ENCODE peak calls at places on chromosomes 6 and 20, in four cellular contexts. K, D, E and O are unnamed samples.

GRCh38 chr6:157270916-157271315 is 52.4 kb downstream of the TMEM242 start:
- DNase-seq in D (no peak), K (no peak), E (no peak), O (no peak)

GRCh38 chr20:43926691-43927090 is 12.0 kb downstream of the TOX2 start:
- DNase-seq in E (no peak), K (no peak), D (no peak), O (no peak)

GRCh38 chr20:13799974-13800373 is 15.1 kb downstream of the NDUFAF5 start:
- DNase-seq in E (no peak), K (no peak), D (no peak), O (no peak)

GRCh38 chr20:62226707-62227590 is 6.9 kb upstream of the HRH3 start:
- DNase-seq in K (no peak), E (no peak), D (no peak), O (no peak)

GRCh38 chr6:127880452-127880851 is 20.4 kb downstream of the THEMIS start:
- DNase-seq in E (no peak), D (no peak), K (no peak), O (no peak)

GRCh38 chr20:32354592-32355416 is 3.3 kb upstream of the ASXL1 start:
- DNase-seq in D (no peak), E (peak; percentile 74), K (peak; percentile 81), O (no peak)

GRCh38 chr6:322205-322930 is 30.1 kb downstream of the DUSP22 start:
- DNase-seq in D (no peak), E (no peak), K (no peak), O (peak; percentile 72)

GRCh38 chr6:35804996-35805736 is at the start of gene LHFPL5:
- DNase-seq in D (peak; percentile 83), E (no peak), K (peak; percentile 41), O (peak; percentile 19)

GRCh38 chr20:39462436-39462835 is 500.3 kb downstream of the DHX35 start:
- DNase-seq in E (no peak), D (no peak), K (no peak), O (no peak)

GRCh38 chr6:133623065-133623464 is 265.8 kb upstream of the TCF21 start:
- DNase-seq in E (no peak), D (no peak), K (peak; percentile 55), O (no peak)

GRCh38 chr6:168711049-168711640 is 270.2 kb downstream of the SMOC2 start:
- DNase-seq in E (no peak), D (no peak), K (peak; percentile 19), O (no peak)

GRCh38 chr6:110951986-110952794 is 6.3 kb upstream of the GTF3C6 start:
- DNase-seq in E (peak; percentile 77), D (no peak), K (peak; percentile 57), O (no peak)

GRCh38 chr20:11876555-11876954 is 41.1 kb upstream of the BTBD3 start:
- DNase-seq in D (no peak), K (no peak), E (no peak), O (no peak)

GRCh38 chr6:156013155-156013554 is 557.5 kb upstream of the NOX3 start:
- DNase-seq in K (no peak), E (no peak), D (no peak), O (no peak)

GRCh38 chr20:3731944-3732326 is 550 bp upstream of the HSPA12B start:
- DNase-seq in K (no peak), D (peak; percentile 46), E (no peak), O (no peak)
- H3K4me2 ChIP-seq in K (no peak overlapping the region), D (no peak overlapping the region), E (no peak overlapping the region), O (no peak overlapping the region)

DNA sequence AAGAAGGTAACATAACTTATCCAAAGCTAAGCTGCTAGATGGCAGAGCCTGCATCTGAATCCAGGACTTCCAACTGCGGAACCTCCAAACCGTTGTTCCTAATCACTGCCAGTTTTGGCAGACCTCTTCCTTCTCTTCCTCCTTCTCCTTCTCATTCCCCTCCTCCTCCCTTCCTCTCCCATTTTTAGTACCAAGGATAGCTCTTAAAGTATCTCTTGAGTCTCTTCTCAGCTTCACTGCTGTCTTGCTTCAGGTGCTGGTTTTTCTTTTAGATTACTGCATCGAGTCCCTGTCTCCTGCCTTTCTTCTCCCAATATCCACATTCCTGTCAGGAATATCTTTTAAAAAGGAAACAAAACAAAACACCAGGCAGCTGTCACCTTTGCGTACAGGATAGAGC is 77.1 kb downstream of the CDYL start:
- DNase-seq in K (peak; percentile 4), D (no peak), E (no peak), O (no peak)
- H4K20me1 ChIP-seq in K (peaks cover 26% of the 10 kb centered on the region), D (no peaks in the 10 kb centered on the region), E (peaks cover 3% of the 10 kb centered on the region), O (peaks cover 7% of the 10 kb centered on the region)

GRCh38 chr20:16802652-16802935 is 54.4 kb downstream of the OTOR start:
- DNase-seq in D (no peak), E (no peak), K (no peak), O (no peak)
- H3K4me2 ChIP-seq in D (no peak overlapping the region), E (no peak overlapping the region), K (no peak overlapping the region), O (no peak overlapping the region)

DNA sequence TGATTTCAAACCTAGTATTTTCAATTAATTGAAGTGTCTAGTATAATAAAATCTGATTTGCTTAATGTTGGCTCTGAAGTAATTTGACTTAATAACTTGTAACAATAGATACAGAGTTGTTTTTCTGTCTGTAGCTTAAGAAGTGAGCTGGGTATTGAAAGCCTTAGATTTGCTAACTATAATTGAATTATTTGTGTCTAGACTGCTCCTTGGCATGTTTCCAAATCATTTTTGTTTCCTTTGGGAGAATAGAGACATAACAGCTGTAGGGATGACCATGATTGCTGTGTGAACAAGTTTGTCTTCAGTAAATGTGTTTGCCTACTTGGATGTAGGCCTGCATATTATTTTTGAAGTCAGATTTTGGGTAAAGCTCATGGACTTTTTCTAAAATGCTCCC is 115.4 kb downstream of the SCAF8 start:
- DNase-seq in D (no peak), E (no peak), K (no peak), O (no peak)
- H4K20me1 ChIP-seq in D (no peaks in the 10 kb centered on the region), E (peaks cover 23% of the 10 kb centered on the region), K (peaks cover 14% of the 10 kb centered on the region), O (no peaks in the 10 kb centered on the region)

GRCh38 chr6:52534363-52534762 is 42.5 kb downstream of the TRAM2 start:
- DNase-seq in K (no peak), E (no peak), D (no peak), O (no peak)
- H3K4me2 ChIP-seq in K (no peak overlapping the region), E (no peak overlapping the region), D (no peak overlapping the region), O (peak overlapping the region; percentile 91)

GRCh38 chr6:12060780-12061619 is 48.9 kb downstream of the HIVEP1 start:
- DNase-seq in K (no peak), D (peak; percentile 88), E (no peak), O (peak; percentile 66)
- H4K20me1 ChIP-seq in K (no peaks in the 10 kb centered on the region), D (no peaks in the 10 kb centered on the region), E (no peaks in the 10 kb centered on the region), O (peaks cover 3% of the 10 kb centered on the region)

DNA sequence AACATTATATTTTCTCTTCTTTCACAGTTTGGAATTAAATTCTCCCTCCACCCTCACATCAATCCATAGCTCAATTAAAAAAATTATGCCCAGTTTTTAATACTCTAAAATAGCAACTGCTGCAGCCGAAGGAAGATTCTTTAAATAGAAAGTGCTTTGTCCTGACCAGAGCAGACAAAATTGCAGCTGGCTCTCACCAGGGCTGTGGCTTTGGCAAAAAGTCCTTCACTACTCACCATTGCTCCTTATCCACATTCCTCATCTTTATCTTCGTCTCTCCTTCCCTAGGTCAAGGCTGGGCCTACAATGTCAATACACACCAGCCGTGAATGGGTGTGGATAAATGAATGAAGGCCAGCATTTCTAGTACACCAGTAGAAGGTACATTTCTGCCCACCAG is 107.9 kb upstream of the VGLL2 start:
- DNase-seq in K (no peak), D (no peak), E (no peak), O (no peak)
- H3K4me2 ChIP-seq in K (no peak overlapping the region), D (no peak overlapping the region), E (no peak overlapping the region), O (no peak overlapping the region)

GRCh38 chr20:37363221-37364012 is 17.5 kb downstream of the SRC start:
- DNase-seq in D (no peak), K (no peak), E (no peak), O (no peak)
- H4K20me1 ChIP-seq in D (no peaks in the 10 kb centered on the region), K (no peaks in the 10 kb centered on the region), E (peaks cover 18% of the 10 kb centered on the region), O (no peaks in the 10 kb centered on the region)

GRCh38 chr6:167707686-167708500 is 118.8 kb upstream of the AFDN start:
- DNase-seq in D (no peak), K (no peak), E (no peak), O (no peak)

GRCh38 chr6:167705211-167705750 is 121.4 kb upstream of the AFDN start:
- DNase-seq in K (no peak), D (no peak), E (no peak), O (no peak)

GRCh38 chr6:167704396-167704801 is 122.3 kb upstream of the AFDN start:
- DNase-seq in D (peak; percentile 20), E (no peak), K (no peak), O (no peak)

GRCh38 chr6:167708501-167709094 is 118.1 kb upstream of the AFDN start:
- DNase-seq in D (no peak), E (no peak), K (no peak), O (no peak)

DNA sequence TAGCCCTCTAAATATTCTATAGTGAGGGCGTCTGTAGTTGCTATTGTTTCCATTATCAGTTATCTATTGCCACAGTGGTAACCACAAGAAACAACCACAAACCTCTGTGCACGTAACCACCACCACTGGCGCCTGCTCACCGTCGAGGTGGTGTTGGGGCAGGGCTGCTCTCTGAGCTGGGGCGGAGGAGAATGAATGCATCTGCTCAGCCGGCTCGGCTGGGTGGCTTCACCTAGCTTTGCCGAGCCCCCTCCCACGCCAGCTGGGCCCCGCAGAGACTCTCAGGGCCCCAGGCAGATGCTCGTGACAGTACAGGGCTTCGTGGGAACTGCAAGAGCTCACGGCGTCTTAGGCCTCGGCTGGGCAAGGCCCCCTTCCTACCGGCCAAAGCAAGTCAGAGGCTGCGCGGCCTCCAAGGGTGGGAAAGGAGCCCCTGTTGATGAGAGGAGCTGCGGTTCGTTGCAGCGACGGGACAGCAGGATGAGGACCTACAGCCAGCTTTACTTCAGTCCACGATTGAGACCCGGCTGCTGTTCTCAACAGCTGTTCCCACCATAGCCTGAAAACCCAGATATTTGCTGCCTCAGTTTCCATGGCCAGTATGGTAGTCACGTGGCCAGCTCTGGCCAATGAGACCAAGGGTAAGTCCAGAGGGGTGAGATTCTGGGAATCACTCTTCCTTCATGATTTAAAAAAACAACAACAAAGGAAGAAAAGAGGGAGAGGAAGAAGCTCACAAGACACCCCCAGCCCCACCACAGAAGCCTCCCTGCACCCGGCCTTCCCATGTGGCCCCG is 120.2 kb upstream of the AFDN start:
- DNase-seq in K (no peak), D (no peak), E (no peak), O (no peak)
- H3K4me2 ChIP-seq in K (no peak overlapping the region), D (no peak overlapping the region), E (no peak overlapping the region), O (no peak overlapping the region)

DNA sequence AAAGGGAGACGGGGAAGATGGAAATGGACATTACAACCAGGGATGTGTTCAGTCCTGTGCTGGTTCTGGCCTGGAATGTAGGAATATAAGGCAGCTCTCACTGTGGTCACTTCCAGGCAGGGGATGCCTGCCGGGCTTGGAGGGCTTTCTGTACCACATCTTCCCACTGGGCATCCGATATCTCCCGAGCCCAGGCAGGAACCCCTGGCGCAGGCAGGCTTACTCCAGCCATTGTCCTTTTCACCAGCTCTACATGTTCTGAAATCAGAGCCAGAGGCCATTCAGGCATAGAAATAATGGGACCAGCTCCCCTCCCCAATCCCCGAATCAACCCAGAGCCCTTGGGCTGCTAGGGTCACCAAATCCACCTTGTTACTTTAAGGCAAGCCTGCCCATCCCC is 1.4 kb downstream of the MEA1 start:
- DNase-seq in D (no peak), K (no peak), E (no peak), O (no peak)
- H4K20me1 ChIP-seq in D (no peaks in the 10 kb centered on the region), K (no peaks in the 10 kb centered on the region), E (peaks cover 3% of the 10 kb centered on the region), O (no peaks in the 10 kb centered on the region)